ENCODE peak calls at places on chromosome 14, in four cellular contexts. One of them, this sample, is unnamed.

GRCh38 chr14:54503476-54503875 is 6.2 kb upstream of the CGRRF1 start:
- DNase-seq in Caco-2: no peak
- DNase-seq in heart right ventricle: no peak
- DNase-seq in right atrium auricular region: no peak
- DNase-seq in this sample: no peak

GRCh38 chr14:51095854-51096823 is 1.2 kb upstream of the TRIM9 start:
- DNase-seq in right atrium auricular region: no peak
- DNase-seq in heart right ventricle: peak; percentile 5
- DNase-seq in Caco-2: peak; percentile 35
- DNase-seq in this sample: no peak

GRCh38 chr14:34275038-34275437 is 187.0 kb downstream of the SPTSSA start:
- DNase-seq in heart right ventricle: no peak
- DNase-seq in right atrium auricular region: no peak
- DNase-seq in Caco-2: no peak
- DNase-seq in this sample: no peak

GRCh38 chr14:51603495-51603894 is 48.2 kb upstream of the FRMD6 start:
- DNase-seq in right atrium auricular region: no peak
- DNase-seq in heart right ventricle: no peak
- DNase-seq in Caco-2: no peak
- DNase-seq in this sample: no peak

GRCh38 chr14:68278568-68279436 is 459.2 kb downstream of the RAD51B start:
- DNase-seq in heart right ventricle: no peak
- DNase-seq in Caco-2: no peak
- DNase-seq in right atrium auricular region: no peak
- DNase-seq in this sample: no peak

GRCh38 chr14:104240426-104241157 is 102.2 kb downstream of the KIF26A start:
- DNase-seq in Caco-2: peak; percentile 17
- DNase-seq in heart right ventricle: no peak
- DNase-seq in right atrium auricular region: no peak
- DNase-seq in this sample: no peak

GRCh38 chr14:64910847-64911495 is 3.3 kb upstream of the CHURC1 start:
- DNase-seq in right atrium auricular region: no peak
- DNase-seq in heart right ventricle: no peak
- DNase-seq in Caco-2: no peak
- DNase-seq in this sample: no peak

GRCh38 chr14:100882026-100882967 is 21.2 kb downstream of the RTL1 start:
- DNase-seq in heart right ventricle: no peak
- DNase-seq in right atrium auricular region: no peak
- DNase-seq in Caco-2: no peak
- DNase-seq in this sample: no peak

GRCh38 chr14:68249534-68250517 is 430.2 kb downstream of the RAD51B start:
- DNase-seq in heart right ventricle: no peak
- DNase-seq in Caco-2: peak; percentile 47
- DNase-seq in right atrium auricular region: no peak
- DNase-seq in this sample: no peak

DNA sequence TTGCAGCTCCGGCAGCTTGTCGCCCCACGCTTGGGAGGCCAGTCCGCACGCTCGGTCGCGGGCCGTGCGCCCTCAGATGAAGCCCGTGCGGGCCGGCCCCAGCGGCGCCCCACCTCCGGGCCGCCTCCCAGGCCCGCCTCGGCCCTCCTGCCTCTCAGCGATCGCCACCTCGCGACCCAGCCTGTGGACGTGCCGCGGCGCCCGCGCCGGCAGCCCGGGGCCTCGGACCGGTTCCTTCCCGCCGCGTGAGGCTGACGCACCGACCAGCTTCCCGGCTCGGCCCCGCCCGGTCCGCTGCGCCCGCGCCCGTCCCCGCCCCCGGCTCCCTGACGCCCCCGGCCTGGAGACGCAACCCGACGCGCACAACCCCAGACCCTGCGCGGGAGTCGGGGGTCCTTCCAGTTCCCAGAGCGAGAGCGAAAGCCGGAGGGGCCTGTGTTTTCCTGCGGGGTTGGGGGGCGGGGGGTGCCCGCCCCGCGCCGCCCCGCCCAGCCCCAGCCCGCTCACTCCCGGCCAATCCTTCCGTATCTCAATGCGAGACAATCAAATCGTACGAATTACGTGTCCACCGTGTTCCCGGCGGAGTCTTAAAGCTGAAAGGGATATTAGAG is at the start of gene ERO1A:
- DNase-seq in heart right ventricle: peak; percentile 82
- DNase-seq in right atrium auricular region: peak; percentile 83
- DNase-seq in Caco-2: peak; percentile 81
- DNase-seq in this sample: peak; percentile 38
- TF ChIP-seq CTCF in heart right ventricle: no peak
- TF ChIP-seq CTCF in right atrium auricular region: no peak
- TF ChIP-seq CTCF in Caco-2: no peak
- TF ChIP-seq CTCF in this sample: no peak

GRCh38 chr14:73777420-73777819 is 63.2 kb upstream of the PNMA1 start:
- DNase-seq in heart right ventricle: no peak
- DNase-seq in right atrium auricular region: no peak
- DNase-seq in Caco-2: no peak
- DNase-seq in this sample: no peak
- TF ChIP-seq CTCF in heart right ventricle: no peak
- TF ChIP-seq CTCF in right atrium auricular region: no peak
- TF ChIP-seq CTCF in Caco-2: peak; percentile 21
- TF ChIP-seq CTCF in this sample: no peak

GRCh38 chr14:48944802-48945201 is 641.4 kb downstream of the RPS29 start:
- DNase-seq in right atrium auricular region: no peak
- DNase-seq in heart right ventricle: no peak
- DNase-seq in Caco-2: no peak
- DNase-seq in this sample: no peak

GRCh38 chr14:48943913-48944312 is 642.3 kb downstream of the RPS29 start:
- DNase-seq in heart right ventricle: no peak
- DNase-seq in right atrium auricular region: no peak
- DNase-seq in Caco-2: no peak
- DNase-seq in this sample: no peak
- TF ChIP-seq CTCF in heart right ventricle: no peak
- TF ChIP-seq CTCF in right atrium auricular region: no peak
- TF ChIP-seq CTCF in Caco-2: no peak
- TF ChIP-seq CTCF in this sample: no peak

DNA sequence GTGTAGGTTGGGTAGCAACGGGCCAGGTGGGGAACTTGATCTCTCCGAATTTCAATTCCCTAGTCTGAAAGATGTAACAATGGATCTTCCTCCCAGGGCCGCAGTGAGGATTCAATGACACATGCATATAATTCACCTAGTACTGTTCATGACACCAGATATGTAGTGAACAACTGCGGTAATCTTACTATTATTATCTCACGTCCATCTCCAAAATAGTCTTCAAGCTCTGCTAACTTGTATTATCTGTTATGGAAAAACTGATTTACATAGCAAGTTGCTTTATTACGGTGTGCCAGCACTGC is 26.4 kb downstream of the MOK start:
- DNase-seq in Caco-2: no peak
- DNase-seq in heart right ventricle: no peak
- DNase-seq in right atrium auricular region: no peak
- DNase-seq in this sample: no peak
- TF ChIP-seq CTCF in Caco-2: no peak
- TF ChIP-seq CTCF in heart right ventricle: no peak
- TF ChIP-seq CTCF in right atrium auricular region: no peak
- TF ChIP-seq CTCF in this sample: no peak

This sample was measured in AG09319.